ENCODE peak calls at places on chromosomes 12 and 14, in four cellular contexts. R, P, U and K are unnamed samples.

GRCh38 chr12:104886418-104887401 is 71.4 kb downstream of the SLC41A2 start:
- DNase-seq in R (no peak), P (no peak), U (no peak), K (no peak)

GRCh38 chr14:95071649-95072256 is 85.6 kb downstream of the DICER1 start:
- DNase-seq in R (no peak), U (no peak), P (no peak), K (no peak)

GRCh38 chr14:41498959-41499358 is 107.7 kb upstream of the LRFN5 start:
- DNase-seq in U (no peak), R (no peak), P (no peak), K (no peak)

GRCh38 chr12:101696477-101697196 is 803 bp upstream of the CHPT1 start:
- DNase-seq in R (no peak), P (no peak), U (peak), K (no peak)

GRCh38 chr12:123106640-123107359 is 44.1 kb downstream of the PITPNM2 start:
- DNase-seq in U (peak), P (no peak), R (no peak), K (peak)

GRCh38 chr14:74955229-74955999 is at the start of gene PGF:
- DNase-seq in R (peak), P (peak), U (peak), K (peak)

GRCh38 chr14:21063479-21063878 is 5.9 kb downstream of the RNASE8 start:
- DNase-seq in U (peak), P (no peak), R (no peak), K (no peak)

GRCh38 chr14:77299776-77300175 is 20.9 kb downstream of the POMT2 start:
- DNase-seq in R (no peak), P (no peak), U (no peak), K (peak)

GRCh38 chr12:54993181-54993835 is 8.7 kb upstream of the TESPA1 start:
- DNase-seq in U (no peak), P (peak), R (peak), K (peak)

GRCh38 chr12:6326316-6326959 is 15.4 kb downstream of the TNFRSF1A start:
- DNase-seq in P (peak), U (peak), R (peak), K (no peak)

GRCh38 chr12:96985515-96986362 is 78.7 kb downstream of the NEDD1 start:
- DNase-seq in R (peak), U (no peak), P (peak), K (no peak)

GRCh38 chr14:59564356-59564755 is 12.3 kb downstream of the CCDC175 start:
- DNase-seq in P (no peak), U (no peak), R (no peak), K (no peak)

GRCh38 chr14:59565112-59565511 is 11.5 kb downstream of the CCDC175 start:
- DNase-seq in P (no peak), U (no peak), R (no peak), K (no peak)

GRCh38 chr14:59566281-59566680 is 10.3 kb downstream of the CCDC175 start:
- DNase-seq in P (no peak), R (no peak), U (no peak), K (no peak)

GRCh38 chr14:59566725-59567124 is 9.9 kb downstream of the CCDC175 start:
- DNase-seq in U (no peak), P (no peak), R (no peak), K (no peak)

GRCh38 chr14:59570122-59570521 is 6.5 kb downstream of the CCDC175 start:
- DNase-seq in R (no peak), P (peak), U (no peak), K (no peak)
- TF ChIP-seq CTCF in R (no peak), P (no peak), U (no peak), K (peak)

DNA sequence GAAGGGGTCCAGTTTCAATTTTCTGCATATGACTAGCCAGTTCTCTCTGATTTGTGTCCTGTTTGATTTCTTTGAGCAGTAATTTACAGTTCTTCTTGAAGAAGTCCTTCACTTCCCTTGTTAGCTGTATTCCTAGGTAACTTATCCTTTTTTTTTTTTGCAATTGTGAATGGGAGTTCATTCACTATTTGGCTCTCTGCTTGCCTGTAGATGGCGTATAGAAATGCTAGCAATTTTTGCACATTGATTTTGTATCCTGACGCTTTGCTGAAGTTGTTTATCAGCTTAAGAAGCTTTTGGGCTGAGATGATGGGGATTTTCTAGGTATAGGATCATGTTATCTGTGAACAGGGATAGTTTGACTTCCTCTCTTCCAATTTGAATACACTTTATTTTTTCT is 77.6 kb upstream of the NID2 start:
- DNase-seq in R (no peak), U (no peak), P (no peak), K (no peak)
- TF ChIP-seq CTCF in R (no peak), U (no peak), P (no peak), K (peak)

DNA sequence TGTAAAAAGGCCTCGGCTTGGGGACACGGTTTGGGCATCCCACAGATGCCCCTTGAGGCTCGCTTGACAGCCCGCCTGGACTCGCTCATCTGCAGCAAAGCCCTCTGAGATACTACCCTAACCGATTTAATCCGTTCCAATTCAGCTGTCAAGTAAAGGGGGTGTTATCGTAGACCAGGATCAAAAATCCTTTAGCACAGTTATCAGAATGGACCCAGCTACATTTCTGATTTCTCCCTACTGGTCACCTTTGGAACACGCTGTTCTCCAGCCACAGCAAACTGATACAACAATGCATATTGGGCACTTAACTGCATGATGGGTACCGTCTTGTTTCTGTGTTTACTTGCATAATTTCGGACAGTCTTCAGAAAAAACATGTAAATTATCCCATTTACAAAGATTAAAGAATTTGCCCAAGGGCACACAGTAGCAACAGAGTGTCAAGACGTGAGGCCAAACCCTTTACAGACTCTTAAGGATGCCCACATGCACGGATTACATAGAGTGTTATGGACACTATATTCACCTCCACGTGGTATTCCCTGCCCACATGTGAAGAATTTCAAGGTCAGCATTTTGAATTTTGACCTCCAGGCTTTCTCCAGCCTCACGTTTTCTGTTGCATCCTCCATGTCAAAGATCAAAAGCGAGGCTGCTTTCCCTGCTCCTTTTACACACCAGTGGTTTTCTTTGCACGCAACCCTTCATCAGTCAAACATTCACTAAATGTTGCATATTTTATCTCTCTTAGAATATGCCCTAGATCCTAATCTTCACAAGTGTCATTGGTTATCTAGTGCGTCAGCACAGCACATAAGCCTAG is 3.2 kb upstream of the DUSP6 start:
- DNase-seq in U (no peak), R (no peak), P (no peak), K (no peak)
- TF ChIP-seq CTCF in U (no peak), R (no peak), P (no peak), K (peak)

DNA sequence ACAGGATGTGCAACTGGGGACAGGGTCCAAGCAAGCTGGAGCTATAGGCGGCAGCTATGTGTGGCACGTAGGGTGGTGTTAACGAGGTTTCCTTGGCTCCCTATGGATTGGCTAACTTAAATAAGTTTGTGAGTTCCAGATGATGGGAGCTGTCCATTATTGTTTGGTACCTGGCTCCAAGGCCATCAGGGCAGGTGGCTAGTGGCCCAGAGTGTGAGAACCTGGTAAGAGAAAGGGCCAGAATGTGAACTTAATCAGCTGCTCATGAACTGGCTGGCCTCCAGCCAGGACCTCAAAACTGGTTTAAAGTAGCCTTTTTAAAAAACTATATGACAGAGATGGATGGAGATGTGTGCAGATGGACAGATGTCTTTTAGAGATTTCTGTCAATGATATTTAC is 1.5 kb upstream of the BDKRB2 start:
- DNase-seq in U (no peak), P (no peak), R (no peak), K (no peak)
- TF ChIP-seq CTCF in U (no peak), P (no peak), R (no peak), K (no peak)

GRCh38 chr12:102917026-102917787 is at the start of gene PAH:
- DNase-seq in U (no peak), P (peak), R (peak), K (peak)
- TF ChIP-seq CTCF in U (no peak), P (no peak), R (no peak), K (no peak)

GRCh38 chr12:131827961-131828534 is at the start of gene MMP17:
- DNase-seq in U (peak), P (peak), R (peak), K (no peak)
- TF ChIP-seq CTCF in U (no peak), P (no peak), R (no peak), K (no peak)

DNA sequence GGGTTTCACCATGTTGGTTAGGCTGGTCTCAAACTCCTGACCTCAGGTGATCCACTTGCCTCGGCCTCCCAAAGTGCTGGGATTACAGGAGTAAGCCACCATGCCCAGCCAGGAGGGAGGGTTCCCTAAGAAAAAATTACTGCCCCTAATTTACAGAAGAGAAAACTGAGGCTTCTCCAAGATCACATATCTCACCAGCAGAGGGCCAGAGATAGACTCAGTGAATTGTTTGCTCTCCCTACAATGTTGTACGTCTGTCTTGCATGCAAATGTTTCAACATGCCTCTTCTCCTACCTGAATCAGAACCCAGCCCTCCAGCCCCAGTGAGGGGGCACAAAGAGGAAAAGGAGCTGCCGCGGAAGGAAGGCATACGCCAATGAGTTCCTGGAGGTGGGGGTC is 48.3 kb upstream of the TMEM263 start:
- DNase-seq in R (no peak), U (no peak), P (no peak), K (no peak)
- TF ChIP-seq CTCF in R (no peak), U (no peak), P (peak), K (no peak)